ENCODE peak calls at places on chromosomes 12 and 14, in six cellular contexts. One of them, this sample, is unnamed.
A peak's percentile ranks its signal among the peaks of the same experiment; 100 is the strongest.

GRCh38 chr12:81998761-81999378 is 239.7 kb upstream of the PPFIA2 start:
- DNase-seq in GM23338: no peak
- DNase-seq in heart right ventricle: no peak
- DNase-seq in activated effector memory CD4-positive, alpha-beta T cell treated with anti-CD3 and anti-CD28 coated beads, Interleukin-2, amount 50 U/mL, for 16 hours: no peak
- DNase-seq in left ventricle myocardium inferior: no peak
- DNase-seq in glutamatergic neuron: no peak
- DNase-seq in this sample: no peak

GRCh38 chr14:85534914-85535313 is 5.0 kb downstream of the FLRT2 start:
- DNase-seq in GM23338: no peak
- DNase-seq in heart right ventricle: no peak
- DNase-seq in activated effector memory CD4-positive, alpha-beta T cell treated with anti-CD3 and anti-CD28 coated beads, Interleukin-2, amount 50 U/mL, for 16 hours: no peak
- DNase-seq in left ventricle myocardium inferior: no peak
- DNase-seq in glutamatergic neuron: no peak
- DNase-seq in this sample: no peak

GRCh38 chr12:96989916-96990315 is 82.9 kb downstream of the NEDD1 start:
- DNase-seq in GM23338: peak; percentile 84
- DNase-seq in heart right ventricle: no peak
- DNase-seq in activated effector memory CD4-positive, alpha-beta T cell treated with anti-CD3 and anti-CD28 coated beads, Interleukin-2, amount 50 U/mL, for 16 hours: no peak
- DNase-seq in left ventricle myocardium inferior: no peak
- DNase-seq in glutamatergic neuron: no peak
- DNase-seq in this sample: no peak

GRCh38 chr12:28023156-28023887 is 50.8 kb upstream of the PTHLH start:
- DNase-seq in GM23338: no peak
- DNase-seq in heart right ventricle: no peak
- DNase-seq in activated effector memory CD4-positive, alpha-beta T cell treated with anti-CD3 and anti-CD28 coated beads, Interleukin-2, amount 50 U/mL, for 16 hours: no peak
- DNase-seq in left ventricle myocardium inferior: no peak
- DNase-seq in glutamatergic neuron: no peak
- DNase-seq in this sample: no peak

GRCh38 chr12:57545809-57546437 is 1.1 kb downstream of the DCTN2 start:
- DNase-seq in GM23338: peak; percentile 52
- DNase-seq in heart right ventricle: no peak
- DNase-seq in activated effector memory CD4-positive, alpha-beta T cell treated with anti-CD3 and anti-CD28 coated beads, Interleukin-2, amount 50 U/mL, for 16 hours: no peak
- DNase-seq in left ventricle myocardium inferior: no peak
- DNase-seq in glutamatergic neuron: no peak
- DNase-seq in this sample: no peak

GRCh38 chr12:55723516-55724225 is 3.5 kb downstream of the RDH5 start:
- DNase-seq in GM23338: no peak
- DNase-seq in heart right ventricle: no peak
- DNase-seq in activated effector memory CD4-positive, alpha-beta T cell treated with anti-CD3 and anti-CD28 coated beads, Interleukin-2, amount 50 U/mL, for 16 hours: no peak
- DNase-seq in left ventricle myocardium inferior: no peak
- DNase-seq in glutamatergic neuron: no peak
- DNase-seq in this sample: peak; percentile 16

GRCh38 chr14:105261781-105262180 is 13.4 kb downstream of the BTBD6 start:
- DNase-seq in GM23338: no peak
- DNase-seq in heart right ventricle: peak; percentile 30
- DNase-seq in activated effector memory CD4-positive, alpha-beta T cell treated with anti-CD3 and anti-CD28 coated beads, Interleukin-2, amount 50 U/mL, for 16 hours: no peak
- DNase-seq in left ventricle myocardium inferior: peak; percentile 59
- DNase-seq in glutamatergic neuron: no peak
- DNase-seq in this sample: no peak

GRCh38 chr12:85424581-85425348 is 144.7 kb downstream of the ALX1 start:
- DNase-seq in GM23338: peak; percentile 67
- DNase-seq in heart right ventricle: no peak
- DNase-seq in activated effector memory CD4-positive, alpha-beta T cell treated with anti-CD3 and anti-CD28 coated beads, Interleukin-2, amount 50 U/mL, for 16 hours: no peak
- DNase-seq in left ventricle myocardium inferior: no peak
- DNase-seq in glutamatergic neuron: peak; percentile 28
- DNase-seq in this sample: no peak

GRCh38 chr12:3152892-3153291 is 75.7 kb downstream of the TSPAN9 start:
- DNase-seq in GM23338: no peak
- DNase-seq in heart right ventricle: no peak
- DNase-seq in activated effector memory CD4-positive, alpha-beta T cell treated with anti-CD3 and anti-CD28 coated beads, Interleukin-2, amount 50 U/mL, for 16 hours: no peak
- DNase-seq in left ventricle myocardium inferior: no peak
- DNase-seq in glutamatergic neuron: no peak
- DNase-seq in this sample: no peak

GRCh38 chr12:4383304-4383865 is 3.9 kb upstream of the FGF23 start:
- DNase-seq in GM23338: peak; percentile 86
- DNase-seq in heart right ventricle: no peak
- DNase-seq in activated effector memory CD4-positive, alpha-beta T cell treated with anti-CD3 and anti-CD28 coated beads, Interleukin-2, amount 50 U/mL, for 16 hours: no peak
- DNase-seq in left ventricle myocardium inferior: no peak
- DNase-seq in glutamatergic neuron: no peak
- DNase-seq in this sample: no peak

GRCh38 chr14:55188686-55189295 is 2.6 kb downstream of the DLGAP5 start:
- DNase-seq in GM23338: no peak
- DNase-seq in heart right ventricle: no peak
- DNase-seq in activated effector memory CD4-positive, alpha-beta T cell treated with anti-CD3 and anti-CD28 coated beads, Interleukin-2, amount 50 U/mL, for 16 hours: no peak
- DNase-seq in left ventricle myocardium inferior: no peak
- DNase-seq in glutamatergic neuron: no peak
- DNase-seq in this sample: no peak

GRCh38 chr14:35669782-35670181 is 135.8 kb downstream of the INSM2 start:
- DNase-seq in GM23338: no peak
- DNase-seq in heart right ventricle: no peak
- DNase-seq in activated effector memory CD4-positive, alpha-beta T cell treated with anti-CD3 and anti-CD28 coated beads, Interleukin-2, amount 50 U/mL, for 16 hours: no peak
- DNase-seq in left ventricle myocardium inferior: no peak
- DNase-seq in glutamatergic neuron: no peak
- DNase-seq in this sample: no peak

GRCh38 chr12:120799417-120800045 is 73.9 kb downstream of the ACADS start:
- DNase-seq in GM23338: peak; percentile 41
- DNase-seq in heart right ventricle: no peak
- DNase-seq in activated effector memory CD4-positive, alpha-beta T cell treated with anti-CD3 and anti-CD28 coated beads, Interleukin-2, amount 50 U/mL, for 16 hours: no peak
- DNase-seq in left ventricle myocardium inferior: no peak
- DNase-seq in glutamatergic neuron: no peak
- DNase-seq in this sample: no peak

GRCh38 chr14:54026671-54027070 is 70.0 kb upstream of the BMP4 start:
- DNase-seq in GM23338: no peak
- DNase-seq in heart right ventricle: no peak
- DNase-seq in activated effector memory CD4-positive, alpha-beta T cell treated with anti-CD3 and anti-CD28 coated beads, Interleukin-2, amount 50 U/mL, for 16 hours: no peak
- DNase-seq in left ventricle myocardium inferior: no peak
- DNase-seq in glutamatergic neuron: no peak
- DNase-seq in this sample: no peak

GRCh38 chr12:19970116-19970515 is 398.2 kb upstream of the PDE3A start:
- DNase-seq in GM23338: no peak
- DNase-seq in heart right ventricle: no peak
- DNase-seq in activated effector memory CD4-positive, alpha-beta T cell treated with anti-CD3 and anti-CD28 coated beads, Interleukin-2, amount 50 U/mL, for 16 hours: no peak
- DNase-seq in left ventricle myocardium inferior: no peak
- DNase-seq in glutamatergic neuron: no peak
- DNase-seq in this sample: no peak

GRCh38 chr14:93893550-93894329 is 33.4 kb upstream of the FAM181A start:
- DNase-seq in GM23338: peak; percentile 57
- DNase-seq in heart right ventricle: no peak
- DNase-seq in activated effector memory CD4-positive, alpha-beta T cell treated with anti-CD3 and anti-CD28 coated beads, Interleukin-2, amount 50 U/mL, for 16 hours: no peak
- DNase-seq in left ventricle myocardium inferior: no peak
- DNase-seq in glutamatergic neuron: no peak
- DNase-seq in this sample: no peak

GRCh38 chr14:77376380-77376770 is 519 bp downstream of the TMED8 start:
- DNase-seq in GM23338: peak; percentile 49
- DNase-seq in heart right ventricle: peak; percentile 8
- DNase-seq in activated effector memory CD4-positive, alpha-beta T cell treated with anti-CD3 and anti-CD28 coated beads, Interleukin-2, amount 50 U/mL, for 16 hours: peak; percentile 71
- DNase-seq in left ventricle myocardium inferior: peak; percentile 16
- DNase-seq in glutamatergic neuron: peak; percentile 34
- DNase-seq in this sample: peak; percentile 26

GRCh38 chr12:117151195-117152031 is 38.9 kb downstream of the FBXO21 start:
- DNase-seq in GM23338: peak; percentile 93
- DNase-seq in heart right ventricle: peak; percentile 88
- DNase-seq in activated effector memory CD4-positive, alpha-beta T cell treated with anti-CD3 and anti-CD28 coated beads, Interleukin-2, amount 50 U/mL, for 16 hours: no peak
- DNase-seq in left ventricle myocardium inferior: peak; percentile 66
- DNase-seq in glutamatergic neuron: peak; percentile 88
- DNase-seq in this sample: peak; percentile 79

GRCh38 chr12:24947541-24948451 is 1.1 kb downstream of the BCAT1 start:
- DNase-seq in GM23338: peak; percentile 46
- DNase-seq in heart right ventricle: no peak
- DNase-seq in activated effector memory CD4-positive, alpha-beta T cell treated with anti-CD3 and anti-CD28 coated beads, Interleukin-2, amount 50 U/mL, for 16 hours: no peak
- DNase-seq in left ventricle myocardium inferior: no peak
- DNase-seq in glutamatergic neuron: no peak
- DNase-seq in this sample: no peak

This sample was measured in psoas muscle.